ENCODE peak calls at places on chromosomes 7 and 10, in four cellular contexts. O is A549, S is IMR-90, V is prostate gland. W is an unnamed sample.

GRCh38 chr10:80908596-80908995 is 370.9 kb downstream of the SH2D4B start:
- DNase-seq in S (no peak), O (no peak), V (no peak), W (no peak)

GRCh38 chr10:101694674-101695403 is at the start of gene FBXW4:
- DNase-seq in S (peak; percentile 18), O (peak; percentile 61), V (peak; percentile 41), W (no peak)

GRCh38 chr10:61159253-61159652 is 215.3 kb upstream of the RHOBTB1 start:
- DNase-seq in V (peak; percentile 23), S (peak; percentile 43), O (no peak), W (no peak)

GRCh38 chr7:35430547-35431153 is 176.8 kb upstream of the TBX20 start:
- DNase-seq in S (no peak), V (no peak), O (peak; percentile 41), W (peak; percentile 45)

GRCh38 chr7:40866601-40867000 is 731.8 kb downstream of the SUGCT start:
- DNase-seq in O (peak; percentile 3), V (no peak), S (no peak), W (no peak)

GRCh38 chr10:133104076-133104965 is 16.6 kb downstream of the ADGRA1 start:
- DNase-seq in O (no peak), V (no peak), S (no peak), W (no peak)

GRCh38 chr7:24908166-24908565 is 71.8 kb downstream of the OSBPL3 start:
- DNase-seq in S (no peak), O (no peak), V (no peak), W (no peak)

GRCh38 chr10:17910144-17910789 is 41.5 kb upstream of the SLC39A12 start:
- DNase-seq in S (peak; percentile 63), O (peak; percentile 60), V (peak; percentile 42), W (peak; percentile 46)

GRCh38 chr10:124949543-124949942 is 7.6 kb downstream of the ZRANB1 start:
- DNase-seq in S (peak; percentile 26), O (no peak), V (no peak), W (no peak)

GRCh38 chr7:106062521-106062931 is 49.6 kb downstream of the SYPL1 start:
- DNase-seq in S (no peak), O (no peak), V (no peak), W (no peak)

GRCh38 chr10:29688230-29688634 is 53.5 kb upstream of the SVIL start:
- DNase-seq in O (no peak), V (no peak), S (no peak), W (peak; percentile 32)

GRCh38 chr7:147478751-147479150 is 1111.8 kb upstream of the C7orf33 start:
- DNase-seq in V (no peak), S (no peak), O (no peak), W (no peak)

GRCh38 chr10:4693967-4694366 is 132.0 kb upstream of the AKR1E2 start:
- DNase-seq in S (no peak), V (no peak), O (no peak), W (no peak)

GRCh38 chr7:147833549-147833948 is 757.0 kb upstream of the C7orf33 start:
- DNase-seq in O (peak; percentile 2), V (no peak), S (no peak), W (no peak)

GRCh38 chr10:12202230-12202629 is 6.2 kb downstream of the CDC123 start:
- DNase-seq in O (no peak), V (no peak), S (no peak), W (no peak)

GRCh38 chr10:49282306-49282705 is 16.7 kb upstream of the C10orf71 start:
- DNase-seq in V (no peak), S (no peak), O (no peak), W (no peak)

GRCh38 chr7:130941322-130942210 is 207.6 kb upstream of the KLF14 start:
- DNase-seq in S (peak; percentile 84), O (peak; percentile 80), V (peak; percentile 68), W (no peak)

GRCh38 chr10:88232029-88232895 is 350.9 kb downstream of the RNLS start:
- DNase-seq in V (no peak), S (no peak), O (no peak), W (no peak)

GRCh38 chr7:80466638-80467037 is 45.2 kb downstream of the GNAT3 start:
- DNase-seq in V (no peak), S (no peak), O (no peak), W (no peak)

GRCh38 chr7:22618528-22618927 is 108.5 kb upstream of the IL6 start:
- DNase-seq in O (no peak), S (no peak), V (no peak), W (no peak)

GRCh38 chr10:117719558-117719957 is 177.0 kb downstream of the EMX2 start:
- DNase-seq in O (no peak), V (no peak), S (no peak), W (no peak)

DNA sequence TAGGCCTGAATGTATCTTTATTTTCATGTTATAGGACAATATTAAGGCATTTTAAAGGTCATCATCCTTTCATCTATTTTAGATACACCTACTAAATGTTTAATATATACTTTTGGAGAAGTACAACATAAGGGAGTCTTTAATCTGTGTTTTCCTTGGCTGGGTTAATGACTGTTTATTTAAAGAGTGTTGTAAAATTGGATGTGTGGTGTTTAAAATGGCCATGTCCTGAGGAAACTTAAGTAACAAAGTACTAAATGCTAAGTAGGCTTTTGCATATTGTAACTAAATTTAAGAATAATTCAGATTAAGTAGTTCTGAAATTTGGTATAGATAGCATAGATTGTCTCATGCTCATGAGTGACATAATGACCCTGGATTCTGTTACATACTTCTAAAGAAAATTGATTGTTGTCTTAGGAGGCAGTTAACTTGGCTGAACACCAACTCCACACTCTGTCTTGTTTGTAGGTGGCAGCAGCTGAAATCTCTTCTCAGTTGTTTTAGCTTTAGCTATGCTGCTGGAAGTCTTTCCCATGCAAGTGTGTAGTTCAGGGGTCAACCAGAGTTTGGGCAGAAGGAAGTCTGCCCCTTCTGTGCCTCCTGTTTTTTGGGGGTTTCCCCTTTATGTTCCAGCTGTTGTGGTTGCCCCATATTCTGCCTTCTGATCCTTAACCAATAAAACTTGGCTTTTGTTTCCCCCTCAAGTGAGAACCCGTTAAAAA is 29.2 kb downstream of the DLD start:
- DNase-seq in S (peak; percentile 22), V (no peak), O (no peak), W (no peak)
- TF ChIP-seq POLR2A in S (no peak), V (no peak), O (no peak), W (no peak)

GRCh38 chr7:20199015-20199737 is 18.0 kb downstream of the MACC1 start:
- DNase-seq in O (peak; percentile 49), V (no peak), S (peak; percentile 87), W (peak; percentile 94)
- TF ChIP-seq POLR2A in O (no peak), V (no peak), S (no peak), W (no peak)

DNA sequence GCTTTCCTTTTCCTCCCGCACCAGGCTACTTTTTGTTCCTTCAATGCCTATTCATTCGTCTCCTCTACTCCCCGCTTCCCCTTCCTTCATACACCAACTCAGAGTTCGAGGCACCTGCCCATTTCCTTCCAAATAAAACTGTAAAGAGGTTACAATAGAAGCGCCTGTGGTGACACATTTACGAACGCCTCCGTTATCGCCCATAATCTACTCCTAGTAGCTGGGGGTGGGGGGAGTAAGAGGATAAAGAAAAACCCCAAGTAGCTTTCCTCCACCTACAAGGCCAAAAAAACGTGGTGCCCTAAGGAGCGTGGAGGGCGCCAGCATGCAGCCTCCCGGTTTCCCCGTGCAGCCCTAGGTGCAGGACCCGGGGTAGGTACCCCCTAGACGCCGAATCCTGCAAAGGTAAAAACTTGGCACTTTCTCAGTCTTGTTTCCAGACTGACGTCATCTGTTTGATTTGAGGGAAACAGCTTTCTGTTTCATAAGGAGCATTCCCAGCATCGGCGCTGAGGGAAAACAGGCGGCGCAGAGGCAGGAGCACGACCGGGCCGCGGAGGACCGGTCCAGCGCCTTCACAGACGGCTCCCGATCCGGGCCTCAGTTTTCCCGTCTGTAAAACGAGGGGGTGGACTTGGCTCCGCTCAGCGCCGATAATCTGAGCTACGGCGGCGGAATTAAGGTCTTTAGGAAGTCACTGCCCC is 922 bp downstream of the PPA1 start:
- DNase-seq in O (peak; percentile 43), V (peak; percentile 35), S (peak; percentile 60), W (no peak)
- TF ChIP-seq POLR2A in O (no peak), V (peak; percentile 65), S (peak; percentile 61), W (no peak)

GRCh38 chr7:126698446-126698845 is 554.3 kb downstream of the GRM8 start:
- DNase-seq in O (no peak), V (no peak), S (no peak), W (no peak)

GRCh38 chr7:126699707-126700106 is 553.0 kb downstream of the GRM8 start:
- DNase-seq in O (no peak), V (no peak), S (no peak), W (no peak)

GRCh38 chr7:126698909-126699308 is 553.8 kb downstream of the GRM8 start:
- DNase-seq in O (no peak), S (no peak), V (no peak), W (no peak)

GRCh38 chr7:126700807-126701604 is 551.7 kb downstream of the GRM8 start:
- DNase-seq in V (no peak), O (peak; percentile 82), S (peak; percentile 78), W (peak; percentile 90)

DNA sequence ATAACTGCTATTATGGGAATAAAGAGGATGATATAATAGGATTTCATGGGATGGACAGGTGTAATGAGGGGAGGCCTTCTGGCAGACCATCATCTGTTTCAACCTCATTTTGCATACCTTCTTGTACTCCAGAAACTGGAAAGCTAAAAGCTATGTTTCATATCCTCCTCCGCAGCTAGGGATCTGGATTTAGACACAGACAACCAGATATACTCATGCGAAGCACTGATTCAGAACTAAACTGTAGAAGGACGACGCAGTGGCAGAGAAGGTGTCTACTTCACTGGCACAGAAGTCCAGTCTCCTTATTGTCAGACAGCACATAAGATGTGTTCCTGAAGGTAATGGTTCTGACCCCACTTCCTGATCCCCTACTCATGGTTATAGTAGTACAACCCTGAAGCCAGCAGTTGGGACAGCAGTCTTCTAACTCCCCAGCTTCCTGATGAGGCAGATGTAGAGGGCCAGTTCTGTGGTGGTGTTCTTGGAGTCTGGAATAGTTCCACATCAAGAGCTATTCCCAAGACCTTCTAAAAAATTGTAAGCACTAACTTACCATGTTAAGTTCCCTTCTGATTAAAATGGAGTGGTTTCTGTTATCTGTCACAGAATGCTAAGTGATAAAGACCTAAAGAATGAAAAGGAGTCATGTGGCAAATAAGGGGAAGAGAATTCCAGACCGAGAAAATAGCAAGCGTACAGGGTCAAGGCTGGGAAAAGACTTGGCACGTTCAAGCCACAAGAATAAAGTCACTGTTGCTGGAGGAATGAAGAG is 550.3 kb downstream of the GRM8 start:
- DNase-seq in O (no peak), V (no peak), S (no peak), W (no peak)
- TF ChIP-seq POLR2A in O (no peak), V (no peak), S (no peak), W (no peak)